ENCODE peak calls at places on chromosomes 6 and 20, in ten cellular contexts. R is adrenal gland; X is GM13977; B is stimulated activated CD8-positive, alpha-beta memory T cell treated with anti-CD3 and anti-CD28 coated beads, Interleukin-2, amount 100 ng/mL, for 1 hour; F is gastrocnemius medialis; L is NCI-H2107; M is activated effector memory CD4-positive, alpha-beta T cell treated with anti-CD3 and anti-CD28 coated beads, Interleukin-2, amount 50 U/mL, for 16 hours; E is neural progenitor cell; W is BE2C; C is endothelial cell. D is an unnamed sample.

GRCh38 chr6:12718025-12718424 is 1.5 kb downstream of the PHACTR1 start:
- DNase-seq in R (no peak), X (no peak), B (no peak), F (no peak), L (no peak), M (no peak), E (no peak), W (no peak), C (no peak), D (no peak)

GRCh38 chr6:26088344-26088743 is 1.1 kb downstream of the HFE start:
- DNase-seq in R (peak), X (no peak), B (no peak), F (peak), L (no peak), M (no peak), E (no peak), W (no peak), C (no peak), D (peak)

GRCh38 chr20:57996936-57997629 is 231.4 kb downstream of the ANKRD60 start:
- DNase-seq in R (no peak), X (no peak), B (no peak), F (no peak), L (no peak), M (no peak), E (no peak), W (no peak), C (no peak), D (peak)

GRCh38 chr6:25655746-25656145 is 3.7 kb downstream of the SCGN start:
- DNase-seq in R (no peak), X (no peak), B (no peak), F (no peak), L (no peak), M (no peak), E (no peak), W (peak), C (no peak), D (peak)

GRCh38 chr20:50049442-50050026 is 63.4 kb downstream of the UBE2V1 start:
- DNase-seq in R (no peak), X (no peak), B (no peak), F (no peak), L (no peak), M (no peak), E (no peak), W (no peak), C (no peak), D (peak)

GRCh38 chr20:18032977-18033892 is 24.5 kb downstream of the OVOL2 start:
- DNase-seq in R (no peak), X (no peak), B (no peak), F (no peak), L (no peak), M (no peak), E (peak), W (no peak), C (no peak), D (no peak)

GRCh38 chr6:170345662-170346061 is 39.1 kb downstream of the FAM120B start:
- DNase-seq in R (no peak), X (no peak), B (no peak), F (no peak), L (no peak), M (no peak), E (no peak), W (no peak), C (no peak), D (no peak)

GRCh38 chr6:164200071-164200470 is 785.6 kb downstream of the QKI start:
- DNase-seq in R (no peak), X (no peak), B (no peak), F (no peak), L (no peak), M (no peak), E (no peak), W (no peak), C (no peak), D (no peak)

GRCh38 chr20:57507477-57507876 is 17.5 kb downstream of the CTCFL start:
- DNase-seq in R (peak), X (no peak), B (no peak), F (no peak), L (no peak), M (no peak), E (no peak), W (peak), C (no peak), D (peak)

GRCh38 chr20:33475381-33476160 is 14.3 kb upstream of the CBFA2T2 start:
- DNase-seq in R (no peak), X (no peak), B (no peak), F (no peak), L (no peak), M (no peak), E (peak), W (peak), C (no peak), D (no peak)

GRCh38 chr20:31587545-31588389 is 17.3 kb upstream of the ID1 start:
- DNase-seq in R (no peak), X (peak), B (no peak), F (no peak), L (no peak), M (no peak), E (peak), W (peak), C (no peak), D (peak)

GRCh38 chr6:121780325-121781313 is 345.2 kb downstream of the GJA1 start:
- DNase-seq in R (peak), X (no peak), B (no peak), F (peak), L (no peak), M (no peak), E (no peak), W (peak), C (no peak), D (peak)

GRCh38 chr6:12291785-12292604 is 1.8 kb downstream of the EDN1 start:
- DNase-seq in R (no peak), X (peak), B (no peak), F (no peak), L (no peak), M (no peak), E (peak), W (no peak), C (peak), D (no peak)

GRCh38 chr6:130385059-130385695 is 19.4 kb downstream of the TMEM200A start:
- DNase-seq in R (no peak), X (no peak), B (no peak), F (no peak), L (no peak), M (no peak), E (no peak), W (no peak), C (no peak), D (no peak)

GRCh38 chr20:62618622-62619529 is 23.4 kb upstream of the SLCO4A1 start:
- DNase-seq in R (no peak), X (peak), B (peak), F (no peak), L (no peak), M (peak), E (peak), W (no peak), C (no peak), D (no peak)

GRCh38 chr6:137921823-137922222 is 54.8 kb downstream of the TNFAIP3 start:
- DNase-seq in R (no peak), X (no peak), B (no peak), F (no peak), L (no peak), M (no peak), E (no peak), W (no peak), C (no peak), D (no peak)

GRCh38 chr20:57194154-57194553 is 72.3 kb downstream of the BMP7 start:
- DNase-seq in R (no peak), X (no peak), B (no peak), F (no peak), L (no peak), M (no peak), E (no peak), W (no peak), C (no peak), D (no peak)

GRCh38 chr6:15810618-15811017 is 147.8 kb upstream of the DTNBP1 start:
- DNase-seq in R (no peak), X (no peak), B (no peak), F (no peak), L (no peak), M (no peak), E (no peak), W (no peak), C (no peak), D (no peak)

GRCh38 chr6:144581807-144582537 is 296.8 kb downstream of the UTRN start:
- DNase-seq in R (peak), X (peak), B (no peak), F (no peak), L (peak), M (no peak), E (peak), W (peak), C (peak), D (no peak)

GRCh38 chr20:19047040-19047950 is 165.1 kb upstream of the SLC24A3 start:
- DNase-seq in R (no peak), X (no peak), B (no peak), F (no peak), L (no peak), M (no peak), E (no peak), W (no peak), C (no peak), D (peak)

GRCh38 chr20:32236048-32236533 is 28.4 kb downstream of the POFUT1 start:
- DNase-seq in R (no peak), X (no peak), B (no peak), F (no peak), L (no peak), M (no peak), E (no peak), W (no peak), C (no peak), D (no peak)

GRCh38 chr6:77264970-77265369 is 198.3 kb downstream of the HTR1B start:
- DNase-seq in R (no peak), X (no peak), B (no peak), F (no peak), L (no peak), M (no peak), E (no peak), W (no peak), C (no peak), D (no peak)

GRCh38 chr6:47690209-47690608 is 8.2 kb upstream of the ADGRF4 start:
- DNase-seq in R (no peak), X (no peak), B (no peak), F (no peak), L (no peak), M (no peak), E (no peak), W (no peak), C (no peak), D (no peak)

GRCh38 chr6:151098166-151098565 is 141.6 kb upstream of the AKAP12 start:
- DNase-seq in R (no peak), X (no peak), B (no peak), F (no peak), L (no peak), M (no peak), E (no peak), W (no peak), C (no peak), D (no peak)

GRCh38 chr20:46545077-46545826 is 5.2 kb downstream of the OCSTAMP start:
- DNase-seq in R (peak), X (no peak), B (no peak), F (no peak), L (no peak), M (peak), E (no peak), W (no peak), C (no peak), D (no peak)

GRCh38 chr20:32585011-32585518 is at the start of gene NOL4L:
- DNase-seq in R (peak), X (peak), B (no peak), F (no peak), L (no peak), M (peak), E (peak), W (peak), C (peak), D (peak)

GRCh38 chr6:108876929-108877775 is 28.9 kb downstream of the ARMC2 start:
- DNase-seq in R (peak), X (no peak), B (no peak), F (peak), L (no peak), M (no peak), E (no peak), W (no peak), C (no peak), D (no peak)

GRCh38 chr6:16483315-16483875 is 245.0 kb downstream of the GMPR start:
- DNase-seq in R (no peak), X (no peak), B (no peak), F (no peak), L (no peak), M (no peak), E (no peak), W (no peak), C (no peak), D (no peak)

GRCh38 chr20:53918949-53919361 is 151.4 kb downstream of the BCAS1 start:
- DNase-seq in R (no peak), X (no peak), B (no peak), F (no peak), L (no peak), M (no peak), E (peak), W (no peak), C (peak), D (no peak)

GRCh38 chr6:124792386-124792785 is 169.9 kb upstream of the RNF217 start:
- DNase-seq in R (no peak), X (no peak), B (no peak), F (no peak), L (no peak), M (no peak), E (no peak), W (no peak), C (no peak), D (no peak)

GRCh38 chr6:44470746-44471145 is 83.2 kb downstream of the CDC5L start:
- DNase-seq in R (no peak), X (no peak), B (no peak), F (no peak), L (no peak), M (no peak), E (no peak), W (no peak), C (no peak), D (no peak)

GRCh38 chr20:41169791-41170351 is 32.5 kb downstream of the PLCG1 start:
- DNase-seq in R (no peak), X (no peak), B (no peak), F (no peak), L (no peak), M (peak), E (no peak), W (no peak), C (no peak), D (peak)

GRCh38 chr20:3172126-3172932 is 1.0 kb downstream of the LZTS3 start:
- DNase-seq in R (no peak), X (peak), B (no peak), F (no peak), L (no peak), M (peak), E (no peak), W (no peak), C (no peak), D (no peak)

GRCh38 chr6:4185419-4185818 is 50.0 kb upstream of the ECI2 start:
- DNase-seq in R (no peak), X (no peak), B (no peak), F (no peak), L (no peak), M (no peak), E (no peak), W (no peak), C (no peak), D (no peak)

GRCh38 chr6:47162793-47163192 is 120.7 kb upstream of the ADGRF1 start:
- DNase-seq in R (no peak), X (peak), B (no peak), F (no peak), L (no peak), M (no peak), E (no peak), W (no peak), C (no peak), D (no peak)

GRCh38 chr6:74018825-74019224 is 322.8 kb downstream of the CD109 start:
- DNase-seq in R (no peak), X (no peak), B (no peak), F (no peak), L (no peak), M (no peak), E (no peak), W (no peak), C (no peak), D (no peak)

GRCh38 chr20:16459019-16459700 is 114.1 kb downstream of the KIF16B start:
- DNase-seq in R (peak), X (no peak), B (no peak), F (peak), L (no peak), M (no peak), E (no peak), W (peak), C (no peak), D (peak)

GRCh38 chr6:28258877-28259777 is at the start of gene NKAPL:
- DNase-seq in R (peak), X (no peak), B (peak), F (peak), L (no peak), M (peak), E (no peak), W (no peak), C (no peak), D (no peak)

GRCh38 chr20:36550797-36551299 is 9.5 kb downstream of the MYL9 start:
- DNase-seq in R (peak), X (no peak), B (no peak), F (no peak), L (no peak), M (no peak), E (no peak), W (no peak), C (no peak), D (no peak)

GRCh38 chr6:32886674-32887383 is 32.8 kb downstream of the PSMB9 start:
- DNase-seq in R (peak), X (no peak), B (no peak), F (no peak), L (no peak), M (no peak), E (no peak), W (no peak), C (no peak), D (peak)